ENCODE peak calls at places on chromosomes 6 and 20, in six cellular contexts. E is stomach, X is pancreas, L is iPS DF 6.9, W is aorta, I is RWPE2. F is an unnamed sample.

GRCh38 chr6:41576667-41577066 is 30.5 kb downstream of the FOXP4 start:
- DNase-seq in L (no peak), W (no peak), X (peak; percentile 68), E (no peak), I (no peak), F (no peak)

GRCh38 chr6:5968817-5969726 is 37.7 kb downstream of the NRN1 start:
- DNase-seq in E (peak; percentile 73), W (peak; percentile 93), I (no peak), L (no peak), X (peak; percentile 26), F (no peak)

GRCh38 chr6:34017106-34017805 is 128.6 kb downstream of the GRM4 start:
- DNase-seq in X (no peak), W (peak; percentile 61), I (no peak), L (no peak), E (no peak), F (no peak)

GRCh38 chr6:113642714-113643442 is 214.3 kb upstream of the MARCKS start:
- DNase-seq in L (no peak), X (peak; percentile 97), E (peak; percentile 95), W (no peak), I (no peak), F (no peak)

GRCh38 chr6:117448732-117449131 is 23.0 kb upstream of the ROS1 start:
- DNase-seq in W (no peak), E (no peak), L (no peak), I (peak; percentile 83), X (no peak), F (no peak)

GRCh38 chr6:28597924-28598323 is 72.2 kb downstream of the GPX5 start:
- DNase-seq in L (no peak), I (no peak), X (no peak), W (no peak), E (no peak), F (no peak)

GRCh38 chr20:25081065-25081729 is 744 bp downstream of the VSX1 start:
- DNase-seq in I (peak; percentile 67), W (no peak), L (no peak), E (peak; percentile 28), X (no peak), F (peak; percentile 36)

GRCh38 chr6:31285496-31285895 is 13.6 kb upstream of the HLA-C start:
- DNase-seq in W (no peak), L (no peak), E (no peak), X (no peak), I (no peak), F (no peak)

GRCh38 chr6:11214438-11214837 is 18.0 kb downstream of the NEDD9 start:
- DNase-seq in W (no peak), X (no peak), E (no peak), I (no peak), L (no peak), F (no peak)

GRCh38 chr6:159887146-159887545 is 3.6 kb upstream of the MAS1 start:
- DNase-seq in W (no peak), L (no peak), X (no peak), I (peak; percentile 37), E (no peak), F (no peak)
- H3K4me1 ChIP-seq in W (no peaks in the 10 kb centered on the region), L (no peaks in the 10 kb centered on the region), X (no peaks in the 10 kb centered on the region), I (no peaks in the 10 kb centered on the region), E (no peaks in the 10 kb centered on the region), F (no peaks in the 10 kb centered on the region)

DNA sequence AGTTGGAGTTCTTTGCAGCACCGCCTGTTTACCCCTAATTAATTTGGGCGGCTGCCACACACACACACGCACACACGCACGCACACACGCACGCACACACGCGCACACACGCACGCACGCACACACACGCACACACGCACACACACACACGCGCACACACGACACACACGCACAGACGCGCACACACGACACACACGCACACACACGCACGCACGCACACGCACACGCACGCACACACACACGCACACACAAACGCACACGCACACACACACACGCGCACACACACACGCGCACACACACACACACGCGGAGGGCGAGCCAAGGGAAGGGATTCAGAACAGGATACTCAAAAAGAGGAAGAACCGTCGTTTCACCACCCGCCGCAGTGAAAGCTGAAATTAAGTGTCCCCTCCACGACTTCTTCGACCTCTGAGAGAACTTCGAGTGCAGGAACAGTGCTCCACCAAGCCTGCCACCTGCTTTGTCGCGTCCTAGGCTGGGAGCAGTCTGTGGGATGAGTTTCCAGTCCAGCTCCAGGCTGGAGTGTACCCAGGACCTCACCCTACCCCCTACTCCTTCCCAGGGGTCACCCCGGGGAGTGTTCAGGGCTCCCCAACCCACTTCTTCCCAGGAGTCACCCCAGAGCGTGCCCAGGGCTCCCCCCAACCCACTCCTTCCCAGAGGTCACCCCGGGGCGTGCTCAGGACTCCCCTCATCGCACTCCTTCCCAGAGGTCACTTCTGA is 1.1 kb downstream of the RNASET2 start:
- DNase-seq in W (no peak), L (no peak), E (peak; percentile 49), X (peak; percentile 36), I (no peak), F (peak; percentile 63)
- H3K4me1 ChIP-seq in W (no peaks in the 10 kb centered on the region), L (peaks cover 6% of the 10 kb centered on the region), E (peaks cover 57% of the 10 kb centered on the region), X (no peaks in the 10 kb centered on the region), I (no peaks in the 10 kb centered on the region), F (peaks cover 75% of the 10 kb centered on the region)

GRCh38 chr20:63215101-63216040 is 560 bp downstream of the YTHDF1 start:
- DNase-seq in X (no peak), L (no peak), E (no peak), I (peak; percentile 85), W (no peak), F (no peak)

GRCh38 chr20:63212393-63212730 is 3.6 kb downstream of the YTHDF1 start:
- DNase-seq in X (no peak), W (no peak), E (no peak), L (no peak), I (peak; percentile 66), F (no peak)

GRCh38 chr20:63210011-63210605 is 5.8 kb downstream of the YTHDF1 start:
- DNase-seq in I (peak; percentile 84), L (no peak), X (no peak), E (no peak), W (no peak), F (no peak)

GRCh38 chr20:63214514-63214913 is 1.4 kb downstream of the YTHDF1 start:
- DNase-seq in X (no peak), L (no peak), I (no peak), E (no peak), W (no peak), F (no peak)

DNA sequence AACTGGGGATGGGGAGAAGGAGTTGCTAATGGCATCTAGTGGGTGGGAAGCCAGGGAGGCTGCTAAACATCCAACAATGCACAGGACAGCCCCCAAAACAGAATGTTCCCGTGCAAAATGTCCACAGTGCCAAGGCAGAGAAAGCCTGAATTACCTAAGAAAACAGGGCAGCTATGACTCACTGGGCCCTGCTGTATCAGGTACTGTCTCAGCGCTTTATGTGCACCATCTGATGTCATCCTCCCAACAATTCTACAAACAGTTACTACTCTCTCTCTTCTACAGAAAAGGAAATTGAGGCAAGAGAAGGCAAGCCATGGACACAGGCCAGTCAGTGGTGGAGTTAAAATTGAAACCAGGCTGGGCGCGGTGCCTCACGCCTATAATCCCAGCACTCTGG is 3.1 kb downstream of the YTHDF1 start:
- DNase-seq in W (no peak), L (no peak), X (no peak), E (no peak), I (peak; percentile 64), F (no peak)
- H3K4me1 ChIP-seq in W (no peaks in the 10 kb centered on the region), L (no peaks in the 10 kb centered on the region), X (peaks cover 4% of the 10 kb centered on the region), E (peaks cover 51% of the 10 kb centered on the region), I (peaks cover 52% of the 10 kb centered on the region), F (peaks cover 42% of the 10 kb centered on the region)

GRCh38 chr20:17570347-17571152 is 675 bp downstream of the DSTN start:
- DNase-seq in E (peak; percentile 58), X (peak; percentile 57), W (peak; percentile 86), L (no peak), I (no peak), F (peak; percentile 27)

GRCh38 chr20:17568972-17569471 is 853 bp upstream of the DSTN start:
- DNase-seq in E (peak; percentile 87), I (peak; percentile 98), L (no peak), W (peak; percentile 97), X (peak; percentile 87), F (no peak)

GRCh38 chr20:17568045-17568788 is 1.7 kb upstream of the DSTN start:
- DNase-seq in W (no peak), E (no peak), I (no peak), L (no peak), X (no peak), F (no peak)

GRCh38 chr20:17571153-17571527 is 1.3 kb downstream of the DSTN start:
- DNase-seq in W (no peak), I (no peak), L (no peak), E (no peak), X (no peak), F (no peak)

DNA sequence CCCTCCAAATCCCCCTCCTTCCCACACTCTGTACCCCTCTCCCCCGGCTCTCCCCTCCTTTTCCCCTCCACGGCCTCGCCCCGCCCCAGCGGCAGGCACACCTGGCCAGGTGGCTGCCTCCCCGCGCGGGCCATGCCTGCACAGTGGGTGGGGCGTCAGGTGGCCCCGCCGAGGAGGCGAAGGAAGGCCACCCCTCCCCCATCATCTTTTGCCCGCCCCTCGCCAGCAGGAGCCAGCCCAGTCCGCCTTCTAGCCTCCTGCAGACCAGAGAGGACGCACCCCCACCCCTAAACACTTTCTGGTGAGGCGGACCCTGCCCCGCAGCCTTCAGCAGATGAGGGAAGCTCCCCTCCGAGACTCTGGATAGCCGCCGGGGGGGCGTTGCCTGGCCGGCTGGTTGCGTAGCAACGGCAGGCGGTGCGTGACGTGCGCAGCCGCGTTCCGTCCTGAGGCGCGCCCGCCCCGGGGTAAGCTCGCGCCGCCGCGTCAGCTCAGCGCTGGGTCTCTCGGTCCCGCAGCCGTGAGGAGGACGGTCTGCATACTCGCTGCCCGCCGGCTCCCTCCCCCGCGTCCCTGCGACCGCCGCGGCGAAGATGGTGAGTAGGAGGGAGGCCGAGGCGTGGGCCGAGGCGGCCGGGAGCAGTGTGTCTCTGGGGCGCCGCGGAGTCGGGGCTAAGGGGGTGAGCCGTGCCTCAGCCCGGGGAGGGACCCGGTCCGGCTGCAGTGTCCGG is at the start of gene DSTN:
- DNase-seq in I (peak; percentile 98), L (peak; percentile 82), X (peak; percentile 91), W (peak; percentile 98), E (peak; percentile 95), F (peak; percentile 91)
- H3K4me1 ChIP-seq in I (peaks cover 31% of the 10 kb centered on the region), L (peaks cover 2% of the 10 kb centered on the region), X (peaks cover 15% of the 10 kb centered on the region), W (no peaks in the 10 kb centered on the region), E (peaks cover 34% of the 10 kb centered on the region), F (peaks cover 5% of the 10 kb centered on the region)

F was measured in naive thymus-derived CD4-positive, alpha-beta T cell.